ENCODE peak calls at places on chromosome 3, in eight cellular contexts. W is kidney epithelial cell; V is cardiac fibroblast; F is IMR-90; G is activated B cell treated with CpG ODN at 0.5 μM for 24 hours; T is colonic mucosa; C is CD4-positive, alpha-beta T cell; K is psoas muscle. Q is an unnamed sample.

GRCh38 chr3:99536555-99537314 is 101.7 kb upstream of the COL8A1 start:
- DNase-seq in T (no peak), F (peak; percentile 23), K (no peak), W (no peak), G (no peak), C (no peak), V (peak; percentile 37), Q (no peak)

GRCh38 chr3:194306109-194306686 is 44.9 kb downstream of the CPN2 start:
- DNase-seq in G (peak; percentile 51), C (peak; percentile 41), V (no peak), T (no peak), W (no peak), F (no peak), K (no peak), Q (no peak)

GRCh38 chr3:8937064-8938020 is 25.9 kb downstream of the RAD18 start:
- DNase-seq in F (peak; percentile 89), T (no peak), W (peak; percentile 69), K (no peak), G (no peak), C (no peak), V (peak; percentile 82), Q (no peak)

GRCh38 chr3:85161544-85161943 is 202.8 kb downstream of the CADM2 start:
- DNase-seq in V (no peak), G (no peak), C (no peak), K (no peak), F (no peak), T (peak; percentile 41), W (no peak), Q (peak; percentile 72)

GRCh38 chr3:126883241-126883640 is 99.7 kb upstream of the PLXNA1 start:
- DNase-seq in F (peak; percentile 66), W (no peak), G (no peak), K (no peak), C (no peak), T (no peak), V (peak; percentile 39), Q (no peak)

GRCh38 chr3:124084398-124084881 is 92.5 kb upstream of the ROPN1 start:
- DNase-seq in K (no peak), T (no peak), V (no peak), C (no peak), G (no peak), W (no peak), F (peak; percentile 20), Q (no peak)

GRCh38 chr3:133934996-133935842 is 39.5 kb upstream of the RAB6B start:
- DNase-seq in F (no peak), K (no peak), V (no peak), G (no peak), C (no peak), W (no peak), T (peak; percentile 16), Q (peak; percentile 1)

GRCh38 chr3:10511809-10512494 is 6.6 kb upstream of the ATP2B2 start:
- DNase-seq in T (no peak), W (no peak), G (no peak), C (no peak), K (no peak), V (peak; percentile 23), F (peak; percentile 67), Q (no peak)

GRCh38 chr3:87311309-87311708 is 34.9 kb upstream of the POU1F1 start:
- DNase-seq in V (no peak), K (no peak), W (no peak), F (no peak), C (no peak), T (no peak), G (no peak), Q (no peak)

GRCh38 chr3:32249184-32249782 is 10.8 kb downstream of the CMTM8 start:
- DNase-seq in C (no peak), K (no peak), W (peak; percentile 88), V (peak; percentile 90), F (peak; percentile 76), G (no peak), T (no peak), Q (no peak)

GRCh38 chr3:125054436-125055164 is 1.2 kb downstream of the HEG1 start:
- DNase-seq in W (no peak), F (peak; percentile 68), V (peak; percentile 67), G (no peak), K (no peak), C (no peak), T (peak; percentile 30), Q (no peak)

GRCh38 chr3:149273096-149273751 is 51.6 kb upstream of the CP start:
- DNase-seq in W (peak; percentile 52), K (no peak), F (peak; percentile 91), T (peak; percentile 53), C (no peak), G (no peak), V (peak; percentile 93), Q (peak; percentile 65)

GRCh38 chr3:135325096-135325495 is 530.0 kb downstream of the EPHB1 start:
- DNase-seq in G (no peak), K (no peak), W (no peak), F (no peak), C (no peak), T (no peak), V (no peak), Q (no peak)

GRCh38 chr3:171976526-171976925 is 62.9 kb upstream of the FNDC3B start:
- DNase-seq in F (peak; percentile 81), C (no peak), W (no peak), G (no peak), V (peak; percentile 47), T (no peak), K (no peak), Q (no peak)

DNA sequence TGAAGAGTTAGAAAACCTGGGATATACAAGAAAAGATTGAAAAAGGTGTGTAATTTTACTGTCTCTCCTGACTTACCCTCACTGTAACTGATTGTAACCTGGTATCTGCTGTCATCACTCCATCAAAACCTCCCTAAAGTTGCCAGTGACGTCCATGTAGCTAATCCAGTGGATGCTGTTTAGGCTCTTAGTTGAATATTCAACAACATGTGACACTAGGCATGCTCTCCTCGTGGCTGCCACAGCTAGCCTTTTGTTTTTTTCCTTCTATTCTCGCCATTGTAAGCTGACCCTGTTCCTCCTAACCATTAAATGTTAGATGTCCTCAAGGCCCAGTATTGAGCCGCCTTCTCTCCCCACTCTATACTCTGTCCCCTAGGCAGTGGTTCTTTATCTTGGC is 41.6 kb downstream of the GADL1 start:
- DNase-seq in F (no peak), C (no peak), W (no peak), T (no peak), G (no peak), K (no peak), V (no peak), Q (no peak)
- TF ChIP-seq CTCF in F (no peak), C (no peak), W (no peak), T (no peak), G (no peak), K (no peak), V (no peak), Q (no peak)

GRCh38 chr3:28856796-28857195 is 424.1 kb upstream of the RBMS3 start:
- DNase-seq in F (peak; percentile 22), K (no peak), V (no peak), T (no peak), W (no peak), C (no peak), G (no peak), Q (no peak)

GRCh38 chr3:28850186-28850585 is 430.7 kb upstream of the RBMS3 start:
- DNase-seq in K (no peak), V (peak; percentile 71), T (no peak), F (no peak), G (no peak), C (no peak), W (no peak), Q (no peak)

GRCh38 chr3:28853830-28854229 is 427.0 kb upstream of the RBMS3 start:
- DNase-seq in V (peak; percentile 65), F (peak; percentile 45), K (no peak), C (no peak), G (no peak), T (no peak), W (no peak), Q (no peak)
- TF ChIP-seq CTCF in V (peak; percentile 14), F (peak; percentile 47), K (no peak), C (no peak), G (no peak), T (no peak), W (no peak), Q (no peak)

DNA sequence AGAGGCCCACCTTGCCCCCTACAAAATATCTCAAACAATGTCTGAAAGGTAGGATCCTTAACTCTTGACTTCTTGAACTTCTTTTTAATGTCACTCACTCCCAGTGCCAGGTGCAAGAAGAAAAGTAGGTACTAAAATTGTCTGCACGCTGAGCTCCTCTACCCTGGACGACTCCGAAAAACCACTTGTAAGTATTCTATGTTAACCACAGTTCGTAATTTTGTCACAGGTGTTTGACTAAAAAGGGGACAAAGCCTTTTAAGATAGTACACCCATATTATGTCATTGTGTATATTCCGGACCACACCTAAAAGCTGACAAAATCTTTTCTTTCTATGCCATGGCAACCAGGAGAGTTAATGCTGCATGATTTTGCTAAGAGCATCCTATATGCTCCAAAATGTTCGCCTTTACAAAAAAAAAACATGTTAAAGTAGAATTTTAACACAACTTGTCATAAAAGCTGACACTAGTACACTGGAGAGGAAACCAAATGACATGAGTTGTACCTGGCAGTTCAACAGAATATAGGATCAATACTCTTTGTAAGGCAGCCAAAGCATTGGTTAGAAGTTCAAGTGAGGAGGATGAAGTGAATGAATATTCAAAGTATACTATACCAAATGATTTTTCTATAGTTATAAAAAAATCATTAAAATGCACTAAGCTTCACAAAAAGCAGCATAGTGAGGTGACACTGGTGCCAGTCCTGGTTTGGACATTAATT is 210.5 kb downstream of the FOXP1 start:
- DNase-seq in T (no peak), F (no peak), W (no peak), G (no peak), V (no peak), K (no peak), C (no peak), Q (no peak)
- TF ChIP-seq CTCF in T (no peak), F (no peak), W (no peak), G (no peak), V (no peak), K (no peak), C (no peak), Q (no peak)

GRCh38 chr3:65438612-65439011 is 600.1 kb downstream of the MAGI1 start:
- DNase-seq in T (no peak), K (no peak), G (no peak), W (no peak), V (no peak), F (no peak), C (no peak), Q (no peak)

GRCh38 chr3:65438096-65438495 is 600.6 kb downstream of the MAGI1 start:
- DNase-seq in F (no peak), K (no peak), T (no peak), G (no peak), V (no peak), W (no peak), C (no peak), Q (no peak)

GRCh38 chr3:65436580-65436979 is 602.1 kb downstream of the MAGI1 start:
- DNase-seq in T (no peak), F (no peak), K (no peak), V (peak; percentile 10), G (no peak), W (no peak), C (no peak), Q (peak; percentile 4)

GRCh38 chr3:65443739-65444447 is 594.8 kb downstream of the MAGI1 start:
- DNase-seq in G (no peak), V (no peak), T (no peak), C (no peak), W (no peak), F (peak; percentile 60), K (no peak), Q (no peak)

DNA sequence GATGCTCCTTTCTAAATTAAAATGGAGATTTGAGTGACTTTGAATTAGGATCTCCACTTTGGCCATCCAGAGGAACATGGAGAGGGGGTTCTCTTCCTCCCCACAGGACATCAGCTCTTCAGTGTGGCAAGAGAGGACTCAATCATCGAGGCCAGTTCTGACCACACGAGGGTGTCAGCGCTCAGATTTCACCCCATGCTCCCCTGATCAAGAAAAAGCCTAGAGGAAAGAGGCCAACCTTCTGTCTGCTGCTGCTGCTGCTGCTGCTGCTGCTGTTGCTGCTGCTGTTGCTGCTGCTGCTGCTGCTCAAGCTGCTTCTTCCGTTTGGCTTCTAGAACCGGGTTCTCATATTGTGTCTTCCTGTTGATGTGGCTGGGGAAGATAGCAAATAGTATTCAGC is 599.1 kb downstream of the MAGI1 start:
- DNase-seq in F (peak; percentile 74), K (peak; percentile 63), T (peak; percentile 36), V (peak; percentile 73), C (no peak), W (peak; percentile 18), G (no peak), Q (peak; percentile 59)
- TF ChIP-seq CTCF in F (peak; percentile 72), K (peak; percentile 68), T (no peak), V (peak; percentile 62), C (no peak), W (peak; percentile 80), G (no peak), Q (peak; percentile 44)